ENCODE peak calls at places on chromosome 12, in eight cellular contexts. One of them, this sample, is unnamed.

GRCh38 chr12:116727902-116728301 is 10.0 kb downstream of the SPRING1 start:
- DNase-seq in hepatocyte: no peak
- DNase-seq in nephron progenitor cell: no peak
- DNase-seq in WTC11: no peak
- DNase-seq in Calu3: no peak
- DNase-seq in AG09319: no peak
- DNase-seq in sigmoid colon: no peak
- DNase-seq in activated CD8-positive, alpha-beta T cell treated with anti-CD3 and anti-CD28 coated beads for 36 hours: no peak
- DNase-seq in this sample: no peak

GRCh38 chr12:6828671-6829531 is 694 bp downstream of the P3H3 start:
- DNase-seq in nephron progenitor cell: peak
- DNase-seq in hepatocyte: peak
- DNase-seq in Calu3: peak
- DNase-seq in WTC11: peak
- DNase-seq in sigmoid colon: peak
- DNase-seq in activated CD8-positive, alpha-beta T cell treated with anti-CD3 and anti-CD28 coated beads for 36 hours: peak
- DNase-seq in AG09319: no peak
- DNase-seq in this sample: peak

GRCh38 chr12:68609955-68610434 is 704 bp upstream of the RAP1B start:
- DNase-seq in activated CD8-positive, alpha-beta T cell treated with anti-CD3 and anti-CD28 coated beads for 36 hours: peak
- DNase-seq in nephron progenitor cell: no peak
- DNase-seq in WTC11: no peak
- DNase-seq in sigmoid colon: no peak
- DNase-seq in hepatocyte: peak
- DNase-seq in Calu3: no peak
- DNase-seq in AG09319: no peak
- DNase-seq in this sample: no peak

GRCh38 chr12:114903394-114903748 is 219.4 kb upstream of the TBX3 start:
- DNase-seq in WTC11: no peak
- DNase-seq in activated CD8-positive, alpha-beta T cell treated with anti-CD3 and anti-CD28 coated beads for 36 hours: no peak
- DNase-seq in nephron progenitor cell: no peak
- DNase-seq in hepatocyte: no peak
- DNase-seq in AG09319: no peak
- DNase-seq in Calu3: no peak
- DNase-seq in sigmoid colon: no peak
- DNase-seq in this sample: no peak

GRCh38 chr12:7091171-7091570 is 1.1 kb downstream of the C1R start:
- DNase-seq in WTC11: no peak
- DNase-seq in sigmoid colon: no peak
- DNase-seq in Calu3: no peak
- DNase-seq in activated CD8-positive, alpha-beta T cell treated with anti-CD3 and anti-CD28 coated beads for 36 hours: no peak
- DNase-seq in hepatocyte: no peak
- DNase-seq in nephron progenitor cell: no peak
- DNase-seq in AG09319: no peak
- DNase-seq in this sample: no peak

GRCh38 chr12:95495433-95495832 is 21.5 kb downstream of the METAP2 start:
- DNase-seq in AG09319: no peak
- DNase-seq in sigmoid colon: no peak
- DNase-seq in WTC11: no peak
- DNase-seq in activated CD8-positive, alpha-beta T cell treated with anti-CD3 and anti-CD28 coated beads for 36 hours: no peak
- DNase-seq in Calu3: no peak
- DNase-seq in hepatocyte: no peak
- DNase-seq in nephron progenitor cell: no peak
- DNase-seq in this sample: no peak

GRCh38 chr12:63927511-63927910 is 83.0 kb downstream of the SRGAP1 start:
- DNase-seq in activated CD8-positive, alpha-beta T cell treated with anti-CD3 and anti-CD28 coated beads for 36 hours: no peak
- DNase-seq in Calu3: no peak
- DNase-seq in nephron progenitor cell: no peak
- DNase-seq in hepatocyte: no peak
- DNase-seq in sigmoid colon: no peak
- DNase-seq in AG09319: no peak
- DNase-seq in WTC11: no peak
- DNase-seq in this sample: no peak

GRCh38 chr12:49557917-49558215 is 10.1 kb downstream of the MCRS1 start:
- DNase-seq in nephron progenitor cell: no peak
- DNase-seq in hepatocyte: no peak
- DNase-seq in activated CD8-positive, alpha-beta T cell treated with anti-CD3 and anti-CD28 coated beads for 36 hours: no peak
- DNase-seq in WTC11: no peak
- DNase-seq in Calu3: peak
- DNase-seq in sigmoid colon: no peak
- DNase-seq in AG09319: no peak
- DNase-seq in this sample: no peak

GRCh38 chr12:110640275-110641025 is 26.5 kb downstream of the TCTN1 start:
- DNase-seq in hepatocyte: no peak
- DNase-seq in activated CD8-positive, alpha-beta T cell treated with anti-CD3 and anti-CD28 coated beads for 36 hours: no peak
- DNase-seq in sigmoid colon: no peak
- DNase-seq in WTC11: no peak
- DNase-seq in Calu3: no peak
- DNase-seq in AG09319: no peak
- DNase-seq in nephron progenitor cell: no peak
- DNase-seq in this sample: no peak

GRCh38 chr12:116200812-116201211 is 76.7 kb downstream of the MED13L start:
- DNase-seq in activated CD8-positive, alpha-beta T cell treated with anti-CD3 and anti-CD28 coated beads for 36 hours: no peak
- DNase-seq in sigmoid colon: no peak
- DNase-seq in nephron progenitor cell: no peak
- DNase-seq in WTC11: no peak
- DNase-seq in hepatocyte: no peak
- DNase-seq in Calu3: no peak
- DNase-seq in AG09319: peak
- DNase-seq in this sample: no peak

GRCh38 chr12:54024127-54024526 is 4.1 kb upstream of the HOXC6 start:
- DNase-seq in hepatocyte: no peak
- DNase-seq in activated CD8-positive, alpha-beta T cell treated with anti-CD3 and anti-CD28 coated beads for 36 hours: no peak
- DNase-seq in sigmoid colon: no peak
- DNase-seq in AG09319: no peak
- DNase-seq in WTC11: no peak
- DNase-seq in nephron progenitor cell: peak
- DNase-seq in Calu3: no peak
- DNase-seq in this sample: no peak

GRCh38 chr12:96247567-96247962 is 53.4 kb downstream of the ELK3 start:
- DNase-seq in AG09319: no peak
- DNase-seq in Calu3: no peak
- DNase-seq in activated CD8-positive, alpha-beta T cell treated with anti-CD3 and anti-CD28 coated beads for 36 hours: peak
- DNase-seq in nephron progenitor cell: no peak
- DNase-seq in sigmoid colon: no peak
- DNase-seq in WTC11: no peak
- DNase-seq in hepatocyte: no peak
- DNase-seq in this sample: no peak

GRCh38 chr12:60308366-60309000 is 712.7 kb downstream of the SLC16A7 start:
- DNase-seq in hepatocyte: no peak
- DNase-seq in Calu3: no peak
- DNase-seq in activated CD8-positive, alpha-beta T cell treated with anti-CD3 and anti-CD28 coated beads for 36 hours: no peak
- DNase-seq in sigmoid colon: no peak
- DNase-seq in AG09319: no peak
- DNase-seq in WTC11: no peak
- DNase-seq in nephron progenitor cell: no peak
- DNase-seq in this sample: no peak

GRCh38 chr12:132437252-132438138 is 52.5 kb upstream of the FBRSL1 start:
- DNase-seq in nephron progenitor cell: no peak
- DNase-seq in Calu3: no peak
- DNase-seq in WTC11: peak
- DNase-seq in activated CD8-positive, alpha-beta T cell treated with anti-CD3 and anti-CD28 coated beads for 36 hours: no peak
- DNase-seq in AG09319: no peak
- DNase-seq in hepatocyte: no peak
- DNase-seq in sigmoid colon: no peak
- DNase-seq in this sample: no peak

GRCh38 chr12:101857043-101857558 is 20.3 kb upstream of the DRAM1 start:
- DNase-seq in Calu3: no peak
- DNase-seq in nephron progenitor cell: no peak
- DNase-seq in sigmoid colon: no peak
- DNase-seq in activated CD8-positive, alpha-beta T cell treated with anti-CD3 and anti-CD28 coated beads for 36 hours: no peak
- DNase-seq in WTC11: no peak
- DNase-seq in hepatocyte: peak
- DNase-seq in AG09319: peak
- DNase-seq in this sample: no peak

GRCh38 chr12:24769682-24770081 is 179.2 kb downstream of the BCAT1 start:
- DNase-seq in WTC11: no peak
- DNase-seq in nephron progenitor cell: no peak
- DNase-seq in Calu3: no peak
- DNase-seq in AG09319: no peak
- DNase-seq in sigmoid colon: no peak
- DNase-seq in hepatocyte: no peak
- DNase-seq in activated CD8-positive, alpha-beta T cell treated with anti-CD3 and anti-CD28 coated beads for 36 hours: no peak
- DNase-seq in this sample: no peak

GRCh38 chr12:4909397-4909733 is 340 bp upstream of the KCNA1 start:
- DNase-seq in AG09319: no peak
- DNase-seq in sigmoid colon: no peak
- DNase-seq in Calu3: no peak
- DNase-seq in hepatocyte: peak
- DNase-seq in activated CD8-positive, alpha-beta T cell treated with anti-CD3 and anti-CD28 coated beads for 36 hours: peak
- DNase-seq in WTC11: peak
- DNase-seq in nephron progenitor cell: peak
- DNase-seq in this sample: peak

GRCh38 chr12:102390068-102390467 is 90.3 kb downstream of the IGF1 start:
- DNase-seq in Calu3: no peak
- DNase-seq in AG09319: no peak
- DNase-seq in nephron progenitor cell: no peak
- DNase-seq in activated CD8-positive, alpha-beta T cell treated with anti-CD3 and anti-CD28 coated beads for 36 hours: no peak
- DNase-seq in WTC11: no peak
- DNase-seq in hepatocyte: no peak
- DNase-seq in sigmoid colon: no peak
- DNase-seq in this sample: no peak

DNA sequence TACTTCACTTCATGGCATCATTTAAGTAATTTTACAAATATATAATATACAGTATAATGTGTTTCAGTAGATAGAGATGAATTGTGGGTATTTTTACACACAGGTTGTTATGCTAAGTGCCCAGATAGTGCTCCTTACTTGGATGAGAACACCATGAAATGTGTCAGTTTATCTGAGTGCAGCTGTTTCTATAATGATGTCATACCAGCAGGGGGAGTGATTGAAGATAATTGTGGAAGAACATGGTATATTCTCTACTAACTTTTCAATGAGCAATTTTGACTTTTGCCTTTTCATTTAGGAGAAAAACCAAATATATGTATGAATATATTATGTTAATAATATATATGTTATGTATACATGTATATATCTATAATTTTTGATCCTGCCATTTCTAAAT is 221.6 kb downstream of the LRRK2 start:
- DNase-seq in AG09319: no peak
- DNase-seq in Calu3: peak
- DNase-seq in hepatocyte: peak
- DNase-seq in sigmoid colon: no peak
- DNase-seq in WTC11: no peak
- DNase-seq in nephron progenitor cell: no peak
- DNase-seq in activated CD8-positive, alpha-beta T cell treated with anti-CD3 and anti-CD28 coated beads for 36 hours: no peak
- DNase-seq in this sample: peak
- TF ChIP-seq CTCF in AG09319: peak
- TF ChIP-seq CTCF in Calu3: no peak
- TF ChIP-seq CTCF in hepatocyte: peak
- TF ChIP-seq CTCF in sigmoid colon: no peak
- TF ChIP-seq CTCF in WTC11: no peak
- TF ChIP-seq CTCF in nephron progenitor cell: peak
- TF ChIP-seq CTCF in activated CD8-positive, alpha-beta T cell treated with anti-CD3 and anti-CD28 coated beads for 36 hours: peak
- TF ChIP-seq CTCF in this sample: peak

GRCh38 chr12:67391034-67391433 is 121.9 kb downstream of the CAND1 start:
- DNase-seq in nephron progenitor cell: no peak
- DNase-seq in activated CD8-positive, alpha-beta T cell treated with anti-CD3 and anti-CD28 coated beads for 36 hours: no peak
- DNase-seq in sigmoid colon: no peak
- DNase-seq in Calu3: no peak
- DNase-seq in AG09319: no peak
- DNase-seq in hepatocyte: peak
- DNase-seq in WTC11: no peak
- DNase-seq in this sample: no peak

GRCh38 chr12:67391656-67392055 is 122.5 kb downstream of the CAND1 start:
- DNase-seq in WTC11: no peak
- DNase-seq in Calu3: no peak
- DNase-seq in sigmoid colon: no peak
- DNase-seq in activated CD8-positive, alpha-beta T cell treated with anti-CD3 and anti-CD28 coated beads for 36 hours: no peak
- DNase-seq in nephron progenitor cell: no peak
- DNase-seq in hepatocyte: no peak
- DNase-seq in AG09319: no peak
- DNase-seq in this sample: no peak

GRCh38 chr12:67394600-67394999 is 125.4 kb downstream of the CAND1 start:
- DNase-seq in activated CD8-positive, alpha-beta T cell treated with anti-CD3 and anti-CD28 coated beads for 36 hours: no peak
- DNase-seq in Calu3: no peak
- DNase-seq in WTC11: no peak
- DNase-seq in nephron progenitor cell: no peak
- DNase-seq in AG09319: peak
- DNase-seq in sigmoid colon: peak
- DNase-seq in hepatocyte: no peak
- DNase-seq in this sample: no peak
- TF ChIP-seq CTCF in activated CD8-positive, alpha-beta T cell treated with anti-CD3 and anti-CD28 coated beads for 36 hours: no peak
- TF ChIP-seq CTCF in Calu3: no peak
- TF ChIP-seq CTCF in WTC11: no peak
- TF ChIP-seq CTCF in nephron progenitor cell: no peak
- TF ChIP-seq CTCF in AG09319: peak
- TF ChIP-seq CTCF in sigmoid colon: no peak
- TF ChIP-seq CTCF in hepatocyte: no peak
- TF ChIP-seq CTCF in this sample: no peak

GRCh38 chr12:61536117-61536516 is 724.1 kb upstream of the USP15 start:
- DNase-seq in hepatocyte: no peak
- DNase-seq in activated CD8-positive, alpha-beta T cell treated with anti-CD3 and anti-CD28 coated beads for 36 hours: no peak
- DNase-seq in AG09319: no peak
- DNase-seq in nephron progenitor cell: no peak
- DNase-seq in Calu3: no peak
- DNase-seq in sigmoid colon: no peak
- DNase-seq in WTC11: no peak
- DNase-seq in this sample: no peak

GRCh38 chr12:61536525-61536924 is 723.7 kb upstream of the USP15 start:
- DNase-seq in Calu3: no peak
- DNase-seq in sigmoid colon: no peak
- DNase-seq in hepatocyte: no peak
- DNase-seq in AG09319: no peak
- DNase-seq in WTC11: no peak
- DNase-seq in nephron progenitor cell: no peak
- DNase-seq in activated CD8-positive, alpha-beta T cell treated with anti-CD3 and anti-CD28 coated beads for 36 hours: no peak
- DNase-seq in this sample: no peak

GRCh38 chr12:61538951-61539350 is 721.3 kb upstream of the USP15 start:
- DNase-seq in sigmoid colon: no peak
- DNase-seq in activated CD8-positive, alpha-beta T cell treated with anti-CD3 and anti-CD28 coated beads for 36 hours: no peak
- DNase-seq in Calu3: peak
- DNase-seq in hepatocyte: no peak
- DNase-seq in nephron progenitor cell: no peak
- DNase-seq in WTC11: peak
- DNase-seq in AG09319: no peak
- DNase-seq in this sample: no peak
- TF ChIP-seq CTCF in sigmoid colon: no peak
- TF ChIP-seq CTCF in activated CD8-positive, alpha-beta T cell treated with anti-CD3 and anti-CD28 coated beads for 36 hours: no peak
- TF ChIP-seq CTCF in Calu3: no peak
- TF ChIP-seq CTCF in hepatocyte: peak
- TF ChIP-seq CTCF in nephron progenitor cell: no peak
- TF ChIP-seq CTCF in WTC11: peak
- TF ChIP-seq CTCF in AG09319: no peak
- TF ChIP-seq CTCF in this sample: no peak

GRCh38 chr12:120787889-120788288 is 62.3 kb downstream of the ACADS start:
- DNase-seq in sigmoid colon: no peak
- DNase-seq in Calu3: no peak
- DNase-seq in activated CD8-positive, alpha-beta T cell treated with anti-CD3 and anti-CD28 coated beads for 36 hours: no peak
- DNase-seq in nephron progenitor cell: no peak
- DNase-seq in AG09319: no peak
- DNase-seq in WTC11: no peak
- DNase-seq in hepatocyte: no peak
- DNase-seq in this sample: no peak
- TF ChIP-seq CTCF in sigmoid colon: no peak
- TF ChIP-seq CTCF in Calu3: no peak
- TF ChIP-seq CTCF in activated CD8-positive, alpha-beta T cell treated with anti-CD3 and anti-CD28 coated beads for 36 hours: no peak
- TF ChIP-seq CTCF in nephron progenitor cell: no peak
- TF ChIP-seq CTCF in AG09319: no peak
- TF ChIP-seq CTCF in WTC11: no peak
- TF ChIP-seq CTCF in hepatocyte: no peak
- TF ChIP-seq CTCF in this sample: no peak

This sample was measured in GM20000.